ENCODE peak calls at places on chromosomes 12 and 14, in eight cellular contexts. P, T, R, S, K, Y, H and E are unnamed samples.

GRCh38 chr12:87953257-87953860 is 75.8 kb downstream of the C12orf50 start:
- DNase-seq in P (peak; percentile 26), T (peak; percentile 43), R (peak; percentile 30), S (peak; percentile 16), K (peak; percentile 37), Y (no peak), H (peak; percentile 35), E (peak; percentile 41)

GRCh38 chr12:27177716-27178115 is 66.4 kb upstream of the STK38L start:
- DNase-seq in P (no peak), T (peak; percentile 48), R (no peak), S (peak; percentile 47), K (no peak), Y (no peak), H (no peak), E (no peak)

GRCh38 chr14:85601246-85601645 is 71.3 kb downstream of the FLRT2 start:
- DNase-seq in P (no peak), T (no peak), R (no peak), S (no peak), K (no peak), Y (no peak), H (peak; percentile 74), E (no peak)

GRCh38 chr12:131065279-131065678 is 111.6 kb downstream of the ADGRD1 start:
- DNase-seq in P (no peak), T (no peak), R (no peak), S (no peak), K (no peak), Y (no peak), H (no peak), E (no peak)

GRCh38 chr12:100404769-100405407 is 48.0 kb downstream of the SLC17A8 start:
- DNase-seq in P (peak; percentile 56), T (peak; percentile 59), R (peak; percentile 4), S (peak; percentile 22), K (peak; percentile 81), Y (no peak), H (no peak), E (peak; percentile 84)

GRCh38 chr12:7142057-7142644 is 12.0 kb downstream of the CLSTN3 start:
- DNase-seq in P (peak; percentile 79), T (peak; percentile 56), R (no peak), S (peak; percentile 81), K (peak; percentile 60), Y (no peak), H (peak; percentile 32), E (no peak)

GRCh38 chr12:6872073-6873048 is 742 bp downstream of the SPSB2 start:
- DNase-seq in P (peak; percentile 88), T (peak; percentile 82), R (no peak), S (peak; percentile 84), K (peak; percentile 91), Y (no peak), H (peak; percentile 76), E (peak; percentile 49)

GRCh38 chr14:22112004-22112403 is 438.4 kb upstream of the OR4E1 start:
- DNase-seq in P (peak; percentile 15), T (peak; percentile 3), R (no peak), S (no peak), K (peak; percentile 32), Y (no peak), H (no peak), E (no peak)

GRCh38 chr14:95290769-95291440 is 28.8 kb downstream of the CLMN start:
- DNase-seq in P (peak; percentile 78), T (no peak), R (no peak), S (no peak), K (no peak), Y (no peak), H (peak; percentile 90), E (no peak)